ENCODE peak calls at places on chromosomes 11 and 22, in ten cellular contexts. H, I, W, S, M, A, B, V, Y and K are unnamed samples.
A peak's percentile ranks its signal among the peaks of the same experiment; 100 is the strongest.

GRCh38 chr22:25540128-25540790 is 24.2 kb upstream of the GRK3 start:
- DNase-seq in I (no peak), M (no peak), S (no peak), B (no peak), Y (no peak), A (no peak), H (no peak), W (no peak), V (no peak), K (no peak)

GRCh38 chr22:31917227-31917921 is 27.0 kb upstream of the YWHAH start:
- DNase-seq in I (no peak), M (no peak), B (no peak), H (peak; percentile 34), Y (no peak), V (peak; percentile 58), W (no peak), A (peak; percentile 9), S (peak; percentile 32), K (no peak)

GRCh38 chr22:36933629-36934028 is 20.2 kb downstream of the CSF2RB start:
- DNase-seq in W (no peak), H (no peak), Y (no peak), A (no peak), V (no peak), M (no peak), B (no peak), S (no peak), I (no peak), K (no peak)

GRCh38 chr11:122075016-122075415 is 41.0 kb downstream of the BLID start:
- DNase-seq in S (no peak), W (no peak), M (no peak), V (no peak), I (no peak), Y (no peak), H (no peak), A (no peak), B (no peak), K (no peak)

GRCh38 chr11:47257518-47258316 is at the start of gene NR1H3:
- DNase-seq in H (peak; percentile 84), M (peak; percentile 77), I (peak; percentile 79), S (peak; percentile 82), Y (peak; percentile 81), A (peak; percentile 85), B (peak; percentile 75), V (peak; percentile 86), W (peak; percentile 25), K (peak; percentile 40)

GRCh38 chr11:29171350-29171950 is 845.4 kb downstream of the KCNA4 start:
- DNase-seq in B (no peak), I (no peak), S (no peak), Y (no peak), A (no peak), H (no peak), M (no peak), V (no peak), W (no peak), K (no peak)

GRCh38 chr11:35419713-35420333 is 465 bp upstream of the SLC1A2 start:
- DNase-seq in S (no peak), H (no peak), A (no peak), M (no peak), V (no peak), B (peak; percentile 13), W (no peak), Y (peak; percentile 24), I (no peak), K (no peak)

GRCh38 chr11:76380161-76380976 is 563 bp downstream of the THAP12 start:
- DNase-seq in W (peak; percentile 9), H (no peak), S (peak; percentile 23), M (no peak), Y (no peak), V (peak; percentile 54), B (peak; percentile 1), A (peak; percentile 27), I (no peak), K (peak; percentile 4)

GRCh38 chr11:80726236-80726635 is 1285.4 kb upstream of the TENM4 start:
- DNase-seq in S (no peak), W (no peak), I (no peak), B (no peak), M (no peak), H (no peak), A (no peak), Y (no peak), V (no peak), K (no peak)

GRCh38 chr11:48109046-48109666 is 107.5 kb upstream of the OR4B1 start:
- DNase-seq in A (no peak), M (peak; percentile 25), Y (no peak), V (no peak), H (no peak), S (no peak), I (no peak), W (no peak), B (no peak), K (no peak)

GRCh38 chr11:122977455-122978302 is 4.0 kb downstream of the BSX start:
- DNase-seq in S (no peak), B (peak; percentile 31), M (no peak), I (no peak), Y (no peak), A (no peak), W (no peak), H (no peak), V (no peak), K (no peak)

GRCh38 chr11:77175869-77176539 is 48.0 kb downstream of the MYO7A start:
- DNase-seq in I (no peak), B (peak; percentile 31), Y (no peak), M (no peak), W (no peak), A (no peak), S (no peak), V (no peak), H (no peak), K (no peak)

GRCh38 chr11:120646206-120646605 is 134.7 kb downstream of the GRIK4 start:
- DNase-seq in Y (no peak), M (no peak), V (no peak), B (no peak), W (no peak), I (no peak), H (no peak), A (no peak), S (no peak), K (no peak)

GRCh38 chr22:23219787-23220484 is 39.6 kb downstream of the BCR start:
- DNase-seq in S (peak; percentile 35), V (peak; percentile 67), Y (no peak), M (no peak), W (no peak), I (peak; percentile 51), H (peak; percentile 61), B (no peak), A (peak; percentile 40), K (peak; percentile 53)
- H3K4me3 ChIP-seq in S (no peak overlapping the region), V (no peak overlapping the region), Y (no peak overlapping the region), M (no peak overlapping the region), W (no peak overlapping the region), I (no peak overlapping the region), H (no peak overlapping the region), B (no peak overlapping the region), A (no peak overlapping the region), K (no peak overlapping the region)

DNA sequence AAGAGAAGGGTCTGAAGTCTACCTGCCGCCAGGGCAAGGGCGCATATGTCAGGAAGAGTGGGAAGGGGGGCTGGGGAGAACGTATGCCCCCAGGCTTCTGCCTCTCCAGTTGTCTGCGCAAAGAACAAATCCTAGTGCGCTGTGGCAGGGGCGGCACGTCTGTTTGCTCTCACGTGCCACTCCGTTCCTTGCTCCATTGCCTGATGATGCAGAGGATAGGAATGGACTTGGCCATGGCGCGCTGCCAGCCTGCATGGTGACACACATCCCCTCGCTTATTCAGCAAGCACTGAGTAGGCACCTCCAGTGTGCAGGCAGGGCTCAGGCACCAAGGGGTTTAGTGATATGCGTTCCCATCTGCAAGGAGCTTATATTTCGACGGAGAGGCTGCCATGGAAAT is 45.4 kb upstream of the SLC22A12 start:
- DNase-seq in I (no peak), M (no peak), S (no peak), A (no peak), H (no peak), W (no peak), B (no peak), V (no peak), Y (no peak), K (peak; percentile 86)
- H3K27ac ChIP-seq in I (no peak overlapping the region), M (no peak overlapping the region), S (no peak overlapping the region), A (no peak overlapping the region), H (no peak overlapping the region), W (no peak overlapping the region), B (no peak overlapping the region), V (no peak overlapping the region), Y (no peak overlapping the region), K (no peak overlapping the region)

GRCh38 chr11:133898031-133898769 is 52.9 kb upstream of the SPATA19 start:
- DNase-seq in H (no peak), M (no peak), A (no peak), V (peak; percentile 15), Y (no peak), S (no peak), I (peak; percentile 20), W (no peak), B (no peak), K (no peak)
- TF ChIP-seq CTCF in H (no peak), M (no peak), A (no peak), V (no peak), Y (no peak), S (no peak), I (no peak), W (no peak), B (no peak), K (no peak)

GRCh38 chr11:124746621-124747243 is 5.3 kb downstream of the VSIG2 start:
- DNase-seq in W (peak; percentile 88), H (peak; percentile 93), Y (peak; percentile 87), I (peak; percentile 93), A (peak; percentile 87), B (peak; percentile 79), M (peak; percentile 89), V (peak; percentile 96), S (peak; percentile 94), K (peak; percentile 78)

GRCh38 chr11:124748481-124749338 is 3.3 kb downstream of the VSIG2 start:
- DNase-seq in Y (peak; percentile 18), M (no peak), A (no peak), W (no peak), V (no peak), B (no peak), H (no peak), S (no peak), I (no peak), K (no peak)

GRCh38 chr11:124748100-124748418 is 4.0 kb downstream of the VSIG2 start:
- DNase-seq in A (no peak), S (no peak), I (no peak), M (no peak), V (no peak), Y (no peak), H (no peak), W (no peak), B (no peak), K (no peak)

GRCh38 chr11:124745835-124746620 is 6.0 kb downstream of the VSIG2 start:
- DNase-seq in B (no peak), A (peak; percentile 23), I (no peak), M (no peak), Y (peak; percentile 49), H (no peak), S (peak; percentile 68), W (no peak), V (peak; percentile 72), K (no peak)

GRCh38 chr11:124747406-124748099 is 4.5 kb downstream of the VSIG2 start:
- DNase-seq in M (no peak), B (no peak), Y (no peak), W (no peak), A (no peak), S (no peak), H (no peak), V (no peak), I (no peak), K (no peak)
- H3K4me3 ChIP-seq in M (peak overlapping the region; percentile 86), B (no peak overlapping the region), Y (no peak overlapping the region), W (peak overlapping the region; percentile 45), A (no peak overlapping the region), S (no peak overlapping the region), H (no peak overlapping the region), V (peak overlapping the region; percentile 75), I (peak overlapping the region; percentile 50), K (no peak overlapping the region)